ENCODE peak calls at places on chromosomes 16 and 17, in nine cellular contexts. V is CD8-positive, alpha-beta memory T cell; M is H9; U is dorsolateral prefrontal cortex; H is A549; K is left ventricle myocardium inferior; R is left lung; L is neuronal stem cell; P is pancreas. S is an unnamed sample.

GRCh38 chr17:82848022-82848592 is 8.3 kb upstream of the ZNF750 start:
- DNase-seq in V (peak), M (no peak), U (no peak), H (no peak), K (no peak), R (peak), L (no peak), P (no peak), S (no peak)

GRCh38 chr17:42850964-42851363 is at the start of gene AOC3:
- DNase-seq in V (no peak), M (no peak), U (no peak), H (no peak), K (peak), R (no peak), L (no peak), P (no peak), S (no peak)

GRCh38 chr16:47644661-47645060 is 183.5 kb downstream of the PHKB start:
- DNase-seq in V (no peak), M (no peak), U (no peak), H (no peak), K (no peak), R (no peak), L (no peak), P (no peak), S (no peak)

GRCh38 chr16:75252946-75253911 is 1.8 kb upstream of the BCAR1 start:
- DNase-seq in V (no peak), M (peak), U (no peak), H (no peak), K (no peak), R (peak), L (peak), P (peak), S (no peak)

GRCh38 chr17:29019475-29020181 is 13.8 kb upstream of the SEZ6 start:
- DNase-seq in V (no peak), M (peak), U (no peak), H (no peak), K (no peak), R (no peak), L (no peak), P (peak), S (no peak)

GRCh38 chr16:17828012-17828411 is 357.3 kb upstream of the XYLT1 start:
- DNase-seq in V (no peak), M (no peak), U (no peak), H (no peak), K (no peak), R (no peak), L (no peak), P (no peak), S (no peak)

GRCh38 chr16:27403601-27403992 is 1.6 kb downstream of the IL21R start:
- DNase-seq in V (no peak), M (no peak), U (no peak), H (no peak), K (no peak), R (no peak), L (no peak), P (no peak), S (no peak)

GRCh38 chr16:82672676-82673075 is 45.9 kb downstream of the CDH13 start:
- DNase-seq in V (no peak), M (no peak), U (no peak), H (no peak), K (no peak), R (no peak), L (no peak), P (no peak), S (no peak)

GRCh38 chr16:890217-890616 is 80.6 kb downstream of the LMF1 start:
- DNase-seq in V (no peak), M (no peak), U (no peak), H (no peak), K (peak), R (no peak), L (no peak), P (peak), S (no peak)

GRCh38 chr17:73628642-73629552 is 15.3 kb downstream of the SDK2 start:
- DNase-seq in V (no peak), M (no peak), U (no peak), H (no peak), K (no peak), R (no peak), L (no peak), P (no peak), S (no peak)

GRCh38 chr16:86052115-86052670 is 153.2 kb downstream of the IRF8 start:
- DNase-seq in V (no peak), M (no peak), U (no peak), H (no peak), K (no peak), R (peak), L (no peak), P (no peak), S (no peak)

DNA sequence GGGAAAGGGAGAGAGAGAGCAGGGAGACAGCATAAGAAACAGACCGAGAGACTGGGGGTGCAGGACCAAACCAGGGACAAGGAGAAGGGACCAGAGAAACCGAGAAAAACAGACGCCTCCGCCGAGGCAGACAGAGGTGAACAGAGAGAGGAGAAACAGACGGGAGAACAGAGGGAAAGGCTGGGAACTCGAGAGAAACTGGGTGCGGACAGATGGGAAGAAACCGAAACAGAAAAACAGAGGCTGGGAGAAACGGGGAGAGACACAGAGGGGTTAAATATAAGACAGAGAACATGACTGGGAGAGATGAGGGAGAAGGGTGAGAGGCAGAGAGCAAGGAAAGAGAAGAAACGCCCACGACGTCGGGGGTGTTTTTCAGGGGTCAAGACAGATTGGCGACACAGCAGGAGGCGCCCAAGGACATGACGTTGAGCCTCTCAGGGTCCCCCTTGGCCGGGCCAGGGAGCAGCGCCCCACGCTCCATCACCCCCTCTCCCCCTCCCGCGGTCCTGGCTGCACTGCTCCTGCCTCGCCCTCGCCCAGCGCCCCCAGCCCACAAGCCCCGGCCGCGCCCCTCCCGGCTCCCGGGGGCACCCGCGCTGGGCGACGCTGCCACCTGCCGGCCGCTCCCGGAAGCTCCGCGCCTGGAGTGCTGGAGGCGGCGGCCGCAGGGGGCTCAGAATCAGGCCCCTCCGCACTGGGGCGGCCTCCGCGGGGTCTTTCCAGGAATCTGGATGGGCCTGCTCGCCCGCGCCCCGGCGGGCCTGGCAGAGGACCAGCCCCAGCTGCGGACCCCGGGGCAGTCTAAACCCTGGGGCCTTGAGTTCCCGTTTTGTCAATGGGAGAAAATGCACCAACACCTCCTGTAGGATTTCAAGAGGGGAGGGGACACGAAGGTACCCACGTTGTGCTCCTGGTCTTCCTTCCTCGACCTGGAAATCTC is 1.3 kb upstream of the TMEM92 start:
- DNase-seq in V (peak), M (peak), U (peak), H (peak), K (peak), R (peak), L (peak), P (peak), S (no peak)
- H3K27ac ChIP-seq in V (no peak), M (no peak), U (peak), H (peak), K (peak), R (peak), L (no peak), P (no peak), S (no peak)

GRCh38 chr17:64500923-64501765 is 4.3 kb upstream of the POLG2 start:
- DNase-seq in V (no peak), M (no peak), U (no peak), H (no peak), K (no peak), R (no peak), L (no peak), P (no peak), S (no peak)

GRCh38 chr17:64498308-64499203 is 1.7 kb upstream of the POLG2 start:
- DNase-seq in V (no peak), M (no peak), U (no peak), H (no peak), K (no peak), R (no peak), L (no peak), P (no peak), S (no peak)

GRCh38 chr17:64500487-64500859 is 3.6 kb upstream of the POLG2 start:
- DNase-seq in V (no peak), M (no peak), U (no peak), H (no peak), K (no peak), R (no peak), L (no peak), P (no peak), S (no peak)

GRCh38 chr17:64502021-64502420 is 4.1 kb downstream of the DDX5 start:
- DNase-seq in V (no peak), M (no peak), U (no peak), H (no peak), K (no peak), R (no peak), L (no peak), P (no peak), S (no peak)

DNA sequence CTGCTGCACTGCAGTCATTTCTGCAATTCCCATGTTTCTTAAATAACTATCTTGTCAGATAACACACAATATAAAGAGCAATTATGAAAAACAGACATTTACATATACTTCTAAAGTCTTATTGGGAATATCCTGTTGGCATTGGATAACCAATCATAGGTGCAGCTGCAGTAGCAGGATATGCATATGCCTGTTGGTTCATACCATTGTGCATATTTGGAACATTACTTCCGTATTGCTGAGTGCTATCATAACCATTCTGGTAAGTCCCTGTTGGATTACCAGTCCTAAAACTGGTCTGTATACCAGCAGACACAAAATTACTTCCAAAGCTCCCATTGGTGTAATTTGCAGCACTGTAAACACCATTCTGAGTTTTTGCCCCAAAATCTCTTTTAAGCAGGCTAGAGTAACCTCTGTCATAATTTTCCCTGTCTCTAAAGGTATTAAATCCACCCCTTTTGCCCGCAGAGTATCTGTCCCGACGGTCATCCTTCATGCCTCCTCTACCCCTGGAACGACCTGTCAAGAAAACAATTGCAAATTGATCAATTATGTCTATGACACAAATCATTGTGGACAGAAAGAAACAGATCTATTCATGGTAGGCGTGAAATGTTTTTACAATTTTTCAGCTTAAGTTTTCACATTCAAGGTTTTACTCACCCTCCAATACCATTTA is 3.1 kb upstream of the POLG2 start:
- DNase-seq in V (no peak), M (no peak), U (no peak), H (no peak), K (no peak), R (no peak), L (no peak), P (no peak), S (no peak)
- H3K27ac ChIP-seq in V (no peak), M (no peak), U (no peak), H (no peak), K (no peak), R (no peak), L (no peak), P (no peak), S (no peak)

GRCh38 chr17:4998027-4998665 is 396 bp downstream of the KIF1C start:
- DNase-seq in V (no peak), M (peak), U (peak), H (peak), K (peak), R (peak), L (peak), P (peak), S (no peak)

GRCh38 chr17:4997302-4998026 is at the start of the genes INCA1 and KIF1C:
- DNase-seq in V (peak), M (peak), U (peak), H (peak), K (peak), R (peak), L (peak), P (peak), S (peak)

GRCh38 chr17:5000237-5000639 is 2.5 kb downstream of the KIF1C start:
- DNase-seq in V (no peak), M (no peak), U (no peak), H (no peak), K (peak), R (peak), L (no peak), P (peak), S (no peak)

GRCh38 chr17:4999429-5000093 is 1.8 kb downstream of the KIF1C start:
- DNase-seq in V (no peak), M (no peak), U (no peak), H (no peak), K (no peak), R (no peak), L (no peak), P (no peak), S (no peak)

DNA sequence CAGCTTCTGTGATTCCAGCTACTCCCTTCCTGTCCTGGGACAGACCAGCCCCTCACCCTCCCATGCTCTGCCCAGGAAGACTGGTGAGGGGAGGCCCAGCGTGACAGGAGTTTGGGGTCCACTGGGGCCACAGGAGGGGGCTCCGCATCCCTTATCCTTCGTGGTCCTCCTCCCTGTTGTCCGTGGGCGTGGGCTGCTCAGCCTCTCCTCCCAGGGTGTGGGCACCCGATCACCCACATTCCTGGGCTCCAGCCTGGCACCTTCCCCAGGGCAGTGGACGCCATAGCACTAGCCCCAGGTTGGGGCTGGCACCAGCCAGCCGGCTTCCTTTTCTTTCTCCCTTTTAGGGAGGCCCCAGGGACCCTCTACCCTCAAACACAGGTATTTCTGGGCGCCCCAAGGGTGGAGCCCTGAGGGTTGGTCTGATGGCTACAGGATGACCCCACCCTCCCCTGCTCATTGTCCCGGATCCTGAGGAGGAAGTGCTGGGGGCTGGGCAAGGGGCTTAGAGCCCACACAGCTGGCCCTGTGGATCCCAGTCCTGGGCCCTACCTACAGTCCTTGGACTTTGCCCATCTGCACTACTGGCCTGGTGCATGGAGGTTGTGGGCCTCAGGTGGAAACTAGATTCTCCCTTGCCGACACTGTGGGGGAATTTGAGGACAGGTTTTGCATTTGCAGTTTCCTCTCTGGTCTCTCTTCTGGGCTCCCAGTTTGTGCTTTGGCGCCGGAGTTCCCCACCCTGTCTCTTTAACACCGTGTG is 1.1 kb downstream of the KIF1C start:
- DNase-seq in V (no peak), M (no peak), U (no peak), H (peak), K (no peak), R (no peak), L (no peak), P (peak), S (no peak)
- H3K27ac ChIP-seq in V (peak), M (no peak), U (peak), H (peak), K (peak), R (peak), L (no peak), P (peak), S (peak)

GRCh38 chr17:59751955-59752413 is 44.5 kb downstream of the VMP1 start:
- DNase-seq in V (no peak), M (no peak), U (no peak), H (no peak), K (no peak), R (no peak), L (no peak), P (no peak), S (no peak)

GRCh38 chr17:59752446-59752845 is 45.0 kb downstream of the VMP1 start:
- DNase-seq in V (no peak), M (no peak), U (no peak), H (no peak), K (no peak), R (no peak), L (no peak), P (no peak), S (no peak)

GRCh38 chr17:59752922-59753321 is 45.5 kb downstream of the VMP1 start:
- DNase-seq in V (no peak), M (no peak), U (no peak), H (no peak), K (no peak), R (no peak), L (no peak), P (no peak), S (no peak)

GRCh38 chr17:59754547-59754946 is 47.1 kb downstream of the VMP1 start:
- DNase-seq in V (no peak), M (no peak), U (no peak), H (peak), K (no peak), R (no peak), L (no peak), P (no peak), S (no peak)

DNA sequence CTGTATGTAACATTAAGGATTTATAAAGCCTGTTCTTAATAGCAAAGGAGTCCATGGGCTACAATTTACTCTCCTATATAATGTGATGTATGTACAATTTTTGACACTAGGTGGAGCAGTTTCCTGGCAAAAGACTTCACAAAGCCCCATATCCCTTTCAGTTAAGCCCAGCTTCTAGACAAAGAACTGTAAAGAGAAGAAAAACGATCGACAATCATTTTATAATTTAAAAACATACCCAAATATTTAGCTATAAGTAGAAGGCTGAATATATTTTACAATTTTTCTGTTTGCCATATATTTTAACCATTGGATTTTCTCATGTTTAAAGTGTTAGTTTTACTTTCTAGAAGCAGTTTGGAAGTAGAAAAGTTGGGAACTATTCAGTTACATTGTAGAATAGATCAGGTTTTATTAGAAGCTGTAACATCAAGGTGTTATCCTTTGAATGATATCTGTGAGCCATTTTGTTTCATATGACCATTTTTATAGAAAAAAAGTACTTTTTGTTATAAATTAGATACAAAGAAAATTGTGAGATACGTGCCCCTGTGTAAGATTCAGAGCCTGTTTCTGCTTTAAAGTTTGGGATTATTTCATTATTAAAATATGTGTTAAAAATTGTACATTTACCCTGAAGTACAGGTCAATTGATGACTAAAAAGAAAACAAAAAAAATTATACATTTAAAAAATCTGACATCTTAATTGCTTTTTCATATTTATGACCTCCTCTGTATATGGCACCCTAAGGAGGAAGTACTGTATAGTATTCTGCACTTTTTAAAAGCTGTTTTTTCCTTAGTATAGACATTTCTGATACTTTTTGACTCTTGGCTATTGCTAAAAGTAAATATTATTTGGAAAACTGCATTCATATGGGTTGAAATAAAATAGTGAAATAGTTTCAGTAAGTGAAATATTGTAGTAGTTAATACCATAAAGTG is 46.3 kb downstream of the VMP1 start:
- DNase-seq in V (peak), M (no peak), U (no peak), H (peak), K (no peak), R (no peak), L (peak), P (no peak), S (no peak)
- H3K27ac ChIP-seq in V (peak), M (no peak), U (no peak), H (peak), K (peak), R (peak), L (no peak), P (no peak), S (no peak)

GRCh38 chr17:77479817-77480508 is 339.2 kb downstream of the SEC14L1 start:
- DNase-seq in V (no peak), M (no peak), U (no peak), H (no peak), K (no peak), R (no peak), L (no peak), P (no peak), S (no peak)
- H3K27ac ChIP-seq in V (no peak), M (no peak), U (no peak), H (peak), K (peak), R (no peak), L (peak), P (no peak), S (no peak)

DNA sequence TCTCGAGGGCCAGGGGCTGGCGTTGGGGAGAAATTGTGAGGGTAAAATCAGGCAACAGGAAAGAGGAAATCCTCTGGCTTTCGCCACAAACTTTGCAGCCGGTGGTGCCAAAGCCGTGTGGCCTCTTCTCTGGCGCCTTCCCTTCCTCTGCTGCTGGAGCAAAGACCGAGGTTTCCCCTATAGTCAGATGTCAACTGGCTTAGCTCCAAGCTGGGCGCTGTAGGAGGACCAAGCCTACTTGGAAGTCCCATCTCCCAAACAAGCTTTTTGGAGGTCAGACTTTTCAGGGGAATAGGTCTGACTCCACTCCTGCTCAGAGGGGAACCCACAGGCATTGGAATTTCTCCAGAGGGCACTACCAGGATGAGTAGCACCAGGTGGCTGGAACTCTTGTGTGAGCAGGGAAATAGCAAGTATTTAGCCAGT is 5.0 kb downstream of the IGFBP4 start:
- DNase-seq in V (no peak), M (no peak), U (no peak), H (no peak), K (no peak), R (no peak), L (no peak), P (no peak), S (no peak)
- H3K27ac ChIP-seq in V (no peak), M (no peak), U (no peak), H (peak), K (peak), R (peak), L (no peak), P (no peak), S (no peak)

GRCh38 chr17:56596741-56597494 is 3.4 kb downstream of the NOG start:
- DNase-seq in V (no peak), M (peak), U (no peak), H (no peak), K (no peak), R (no peak), L (peak), P (no peak), S (no peak)
- H3K27ac ChIP-seq in V (no peak), M (no peak), U (no peak), H (peak), K (no peak), R (no peak), L (no peak), P (no peak), S (no peak)

GRCh38 chr17:80363518-80364090 is 51.4 kb upstream of the ENDOV start:
- DNase-seq in V (no peak), M (no peak), U (no peak), H (no peak), K (no peak), R (no peak), L (no peak), P (peak), S (no peak)
- H3K27ac ChIP-seq in V (no peak), M (no peak), U (no peak), H (no peak), K (peak), R (no peak), L (no peak), P (peak), S (no peak)